ENCODE peak calls at places on chromosomes 16 and 17, in eight cellular contexts. One of them, this sample, is unnamed.

GRCh38 chr16:31537362-31537921 is 9.7 kb downstream of the AHSP start:
- DNase-seq in choroid plexus epithelial cell: no peak
- DNase-seq in SJCRH30: peak
- DNase-seq in GM19239: no peak
- DNase-seq in activated T-helper 9 cell treated with anti-CD3 and anti-CD28 coated beads, Interleukin-2, amount 50 U/mL, for 16 hours: no peak
- DNase-seq in AG10803: no peak
- DNase-seq in fibroblast of pulmonary artery: no peak
- DNase-seq in hippocampal formation: no peak
- DNase-seq in this sample: no peak

GRCh38 chr16:27704252-27704651 is 154.3 kb downstream of the KATNIP start:
- DNase-seq in AG10803: no peak
- DNase-seq in activated T-helper 9 cell treated with anti-CD3 and anti-CD28 coated beads, Interleukin-2, amount 50 U/mL, for 16 hours: no peak
- DNase-seq in choroid plexus epithelial cell: no peak
- DNase-seq in GM19239: no peak
- DNase-seq in fibroblast of pulmonary artery: no peak
- DNase-seq in hippocampal formation: no peak
- DNase-seq in SJCRH30: peak
- DNase-seq in this sample: no peak

GRCh38 chr17:47267354-47267828 is 13.8 kb downstream of the ITGB3 start:
- DNase-seq in GM19239: no peak
- DNase-seq in hippocampal formation: no peak
- DNase-seq in fibroblast of pulmonary artery: peak
- DNase-seq in AG10803: peak
- DNase-seq in SJCRH30: no peak
- DNase-seq in activated T-helper 9 cell treated with anti-CD3 and anti-CD28 coated beads, Interleukin-2, amount 50 U/mL, for 16 hours: no peak
- DNase-seq in choroid plexus epithelial cell: peak
- DNase-seq in this sample: no peak

GRCh38 chr17:62778990-62779681 is 29.0 kb downstream of the MARCHF10 start:
- DNase-seq in AG10803: peak
- DNase-seq in GM19239: no peak
- DNase-seq in fibroblast of pulmonary artery: peak
- DNase-seq in hippocampal formation: no peak
- DNase-seq in activated T-helper 9 cell treated with anti-CD3 and anti-CD28 coated beads, Interleukin-2, amount 50 U/mL, for 16 hours: no peak
- DNase-seq in SJCRH30: peak
- DNase-seq in choroid plexus epithelial cell: peak
- DNase-seq in this sample: peak

GRCh38 chr16:20952144-20952797 is 51.7 kb downstream of the LYRM1 start:
- DNase-seq in fibroblast of pulmonary artery: no peak
- DNase-seq in AG10803: no peak
- DNase-seq in GM19239: no peak
- DNase-seq in choroid plexus epithelial cell: no peak
- DNase-seq in activated T-helper 9 cell treated with anti-CD3 and anti-CD28 coated beads, Interleukin-2, amount 50 U/mL, for 16 hours: no peak
- DNase-seq in hippocampal formation: no peak
- DNase-seq in SJCRH30: no peak
- DNase-seq in this sample: no peak

GRCh38 chr16:65994305-65994704 is 372.2 kb upstream of the CDH5 start:
- DNase-seq in activated T-helper 9 cell treated with anti-CD3 and anti-CD28 coated beads, Interleukin-2, amount 50 U/mL, for 16 hours: no peak
- DNase-seq in choroid plexus epithelial cell: peak
- DNase-seq in AG10803: no peak
- DNase-seq in GM19239: no peak
- DNase-seq in fibroblast of pulmonary artery: no peak
- DNase-seq in hippocampal formation: no peak
- DNase-seq in SJCRH30: peak
- DNase-seq in this sample: no peak

GRCh38 chr16:67419502-67419901 is 3.2 kb upstream of the ZDHHC1 start:
- DNase-seq in AG10803: no peak
- DNase-seq in SJCRH30: peak
- DNase-seq in activated T-helper 9 cell treated with anti-CD3 and anti-CD28 coated beads, Interleukin-2, amount 50 U/mL, for 16 hours: no peak
- DNase-seq in fibroblast of pulmonary artery: no peak
- DNase-seq in hippocampal formation: no peak
- DNase-seq in choroid plexus epithelial cell: no peak
- DNase-seq in GM19239: no peak
- DNase-seq in this sample: no peak

GRCh38 chr16:60127196-60127595 is 1393.1 kb upstream of the GOT2 start:
- DNase-seq in choroid plexus epithelial cell: no peak
- DNase-seq in GM19239: no peak
- DNase-seq in fibroblast of pulmonary artery: no peak
- DNase-seq in activated T-helper 9 cell treated with anti-CD3 and anti-CD28 coated beads, Interleukin-2, amount 50 U/mL, for 16 hours: no peak
- DNase-seq in SJCRH30: no peak
- DNase-seq in hippocampal formation: no peak
- DNase-seq in AG10803: peak
- DNase-seq in this sample: no peak

GRCh38 chr16:89958068-89958467 is 9.5 kb downstream of the DEF8 start:
- DNase-seq in GM19239: no peak
- DNase-seq in hippocampal formation: no peak
- DNase-seq in choroid plexus epithelial cell: peak
- DNase-seq in AG10803: peak
- DNase-seq in SJCRH30: peak
- DNase-seq in fibroblast of pulmonary artery: peak
- DNase-seq in activated T-helper 9 cell treated with anti-CD3 and anti-CD28 coated beads, Interleukin-2, amount 50 U/mL, for 16 hours: no peak
- DNase-seq in this sample: no peak